ENCODE peak calls at places on chromosomes 4 and X, in five cellular contexts. O is RPMI7951; L is stimulated activated CD4-positive, alpha-beta T cell treated with anti-CD3 and anti-CD28 coated beads, Interleukin-4, amount 100 ng/mL, for 4 hours; T is activated T-helper 1 cell treated with anti-CD3 and anti-CD28 coated beads, Interleukin-2, amount 50 U/mL, for 16 hours; R is T47D. I is an unnamed sample.

GRCh38 chr4:38132140-38132673 is 172.0 kb downstream of the PTTG2 start:
- DNase-seq in O (peak), L (peak), T (peak), R (no peak), I (peak)

GRCh38 chrX:3346436-3347329 is at the start of gene MXRA5:
- DNase-seq in O (peak), L (no peak), T (no peak), R (no peak), I (no peak)

GRCh38 chr4:181541396-181541795 is 701.8 kb upstream of the TENM3 start:
- DNase-seq in O (peak), L (no peak), T (no peak), R (no peak), I (no peak)

GRCh38 chr4:7598939-7599790 is 164.4 kb upstream of the PSAPL1 start:
- DNase-seq in O (no peak), L (no peak), T (no peak), R (no peak), I (no peak)

GRCh38 chr4:138269175-138269574 is 27.0 kb upstream of the SLC7A11 start:
- DNase-seq in O (peak), L (no peak), T (no peak), R (no peak), I (no peak)

GRCh38 chr4:98474408-98474844 is 184.0 kb downstream of the TSPAN5 start:
- DNase-seq in O (peak), L (no peak), T (no peak), R (no peak), I (no peak)

GRCh38 chr4:121957266-121957665 is 5.4 kb upstream of the TRPC3 start:
- DNase-seq in O (no peak), L (no peak), T (no peak), R (no peak), I (no peak)

GRCh38 chr4:72888331-72888730 is 181.2 kb downstream of the COX18 start:
- DNase-seq in O (no peak), L (no peak), T (no peak), R (no peak), I (no peak)

GRCh38 chr4:190020790-190021717 is 6.0 kb downstream of the FRG2 start:
- DNase-seq in O (no peak), L (no peak), T (no peak), R (peak), I (no peak)

GRCh38 chrX:134886201-134886600 is 104.6 kb upstream of the SMIM10 start:
- DNase-seq in O (no peak), L (no peak), T (no peak), R (no peak), I (no peak)

GRCh38 chr4:11635336-11635735 is 206.6 kb upstream of the HS3ST1 start:
- DNase-seq in O (peak), L (no peak), T (no peak), R (no peak), I (no peak)

GRCh38 chrX:120365320-120365719 is 3.4 kb downstream of the ATP1B4 start:
- DNase-seq in O (peak), L (peak), T (peak), R (no peak), I (peak)

GRCh38 chrX:50770702-50771101 is 43.3 kb downstream of the SHROOM4 start:
- DNase-seq in O (no peak), L (no peak), T (no peak), R (no peak), I (no peak)

GRCh38 chr4:31016322-31017061 is 296.3 kb downstream of the PCDH7 start:
- DNase-seq in O (no peak), L (no peak), T (no peak), R (no peak), I (no peak)

GRCh38 chr4:11182586-11183357 is 245.9 kb downstream of the HS3ST1 start:
- DNase-seq in O (no peak), L (no peak), T (no peak), R (no peak), I (no peak)

GRCh38 chrX:71067727-71068051 is 445 bp downstream of the SNX12 start:
- DNase-seq in O (no peak), L (no peak), T (no peak), R (no peak), I (no peak)

GRCh38 chr4:2250003-2250763 is 8.3 kb upstream of the HAUS3 start:
- DNase-seq in O (no peak), L (no peak), T (no peak), R (no peak), I (no peak)

GRCh38 chr4:128573781-128574508 is 235.6 kb upstream of the JADE1 start:
- DNase-seq in O (peak), L (no peak), T (no peak), R (no peak), I (no peak)

GRCh38 chr4:39464886-39465501 is 6.1 kb downstream of the LIAS start:
- DNase-seq in O (peak), L (no peak), T (no peak), R (no peak), I (no peak)

GRCh38 chr4:145988628-145989027 is 50.0 kb upstream of the ZNF827 start:
- DNase-seq in O (no peak), L (no peak), T (no peak), R (no peak), I (no peak)

GRCh38 chr4:53551963-53552362 is 39.3 kb downstream of the LNX1 start:
- DNase-seq in O (no peak), L (no peak), T (no peak), R (no peak), I (no peak)

GRCh38 chr4:55397024-55397520 is 1.3 kb downstream of the TMEM165 start:
- DNase-seq in O (peak), L (no peak), T (no peak), R (no peak), I (no peak)

GRCh38 chr4:7985891-7986441 is 46.3 kb upstream of the AFAP1 start:
- DNase-seq in O (peak), L (no peak), T (no peak), R (no peak), I (no peak)

GRCh38 chr4:14581741-14582140 is 420.5 kb upstream of the CPEB2 start:
- DNase-seq in O (no peak), L (no peak), T (no peak), R (no peak), I (no peak)

GRCh38 chrX:136196691-136197155 is 49.4 kb downstream of the FHL1 start:
- DNase-seq in O (no peak), L (no peak), T (no peak), R (no peak), I (no peak)

GRCh38 chr4:109432676-109433075 is 939 bp upstream of the SEC24B start:
- DNase-seq in O (peak), L (no peak), T (no peak), R (no peak), I (no peak)

GRCh38 chr4:183417356-183417755 is 27.1 kb upstream of the CDKN2AIP start:
- DNase-seq in O (no peak), L (no peak), T (no peak), R (no peak), I (no peak)

GRCh38 chr4:39446842-39447573 is 11.7 kb downstream of the RPL9 start:
- DNase-seq in O (no peak), L (peak), T (no peak), R (no peak), I (peak)

GRCh38 chr4:3107271-3108185 is 33.0 kb downstream of the HTT start:
- DNase-seq in O (no peak), L (no peak), T (no peak), R (no peak), I (no peak)

GRCh38 chrX:13440166-13440565 is 120.3 kb upstream of the ATXN3L start:
- DNase-seq in O (peak), L (no peak), T (no peak), R (no peak), I (no peak)

GRCh38 chr4:20356565-20356964 is 104.9 kb downstream of the SLIT2 start:
- DNase-seq in O (peak), L (no peak), T (no peak), R (no peak), I (no peak)

GRCh38 chr4:154877110-154877760 is 96.2 kb downstream of the RBM46 start:
- DNase-seq in O (peak), L (no peak), T (no peak), R (no peak), I (no peak)

GRCh38 chr4:66887061-66887460 is 658.2 kb downstream of the CENPC start:
- DNase-seq in O (no peak), L (no peak), T (no peak), R (no peak), I (no peak)

GRCh38 chr4:121462660-121463261 is 81.9 kb upstream of the QRFPR start:
- DNase-seq in O (peak), L (no peak), T (no peak), R (peak), I (no peak)

GRCh38 chr4:37453004-37453360 is 208.4 kb downstream of the NWD2 start:
- DNase-seq in O (peak), L (peak), T (no peak), R (peak), I (no peak)

GRCh38 chrX:151973851-151974335 is 583 bp downstream of the GABRE start:
- DNase-seq in O (peak), L (no peak), T (no peak), R (no peak), I (no peak)

GRCh38 chr4:77599378-77599777 is 6.2 kb upstream of the CXCL13 start:
- DNase-seq in O (peak), L (no peak), T (no peak), R (no peak), I (no peak)